ENCODE peak calls at places on chromosomes 2 and 18, in six cellular contexts. K is NB4, O is BJ, A is cardiac fibroblast, P is BE2C, U is K562. G is an unnamed sample.

GRCh38 chr18:57435851-57436192 is 648 bp downstream of the ONECUT2 start:
- DNase-seq in K (no peak), O (no peak), A (no peak), P (no peak), U (no peak), G (no peak)

GRCh38 chr2:219627105-219628100 is at the start of gene SLC4A3:
- DNase-seq in K (no peak), O (no peak), A (peak; percentile 46), P (peak; percentile 54), U (peak; percentile 80), G (peak; percentile 36)

GRCh38 chr2:181574321-181574720 is 82.6 kb downstream of the CERKL start:
- DNase-seq in K (no peak), O (no peak), A (no peak), P (no peak), U (no peak), G (no peak)

GRCh38 chr2:236843604-236844003 is 242.1 kb upstream of the COPS8 start:
- DNase-seq in K (no peak), O (no peak), A (no peak), P (no peak), U (no peak), G (no peak)

GRCh38 chr2:234998404-234999211 is 46.8 kb downstream of the SH3BP4 start:
- DNase-seq in K (no peak), O (no peak), A (peak; percentile 29), P (peak; percentile 32), U (no peak), G (no peak)

GRCh38 chr2:33421820-33422219 is 54.6 kb upstream of the RASGRP3 start:
- DNase-seq in K (no peak), O (no peak), A (no peak), P (no peak), U (no peak), G (no peak)

GRCh38 chr2:64654063-64654811 is 524 bp upstream of the SERTAD2 start:
- DNase-seq in K (peak; percentile 90), O (peak; percentile 26), A (peak; percentile 88), P (peak; percentile 64), U (no peak), G (no peak)

GRCh38 chr18:9103488-9103887 is 989 bp downstream of the NDUFV2 start:
- DNase-seq in K (peak; percentile 21), O (no peak), A (peak; percentile 50), P (no peak), U (no peak), G (no peak)

GRCh38 chr2:174171686-174172445 is 76.5 kb downstream of the OLA1 start:
- DNase-seq in K (no peak), O (no peak), A (no peak), P (no peak), U (no peak), G (no peak)

GRCh38 chr2:143128681-143129580 is at the start of gene ARHGAP15:
- DNase-seq in K (peak; percentile 96), O (no peak), A (no peak), P (peak; percentile 9), U (no peak), G (no peak)

GRCh38 chr2:138727956-138728355 is 52.2 kb downstream of the NXPH2 start:
- DNase-seq in K (no peak), O (no peak), A (no peak), P (no peak), U (no peak), G (no peak)
- TF ChIP-seq CTCF in K (no peak), O (no peak), A (no peak), P (no peak), U (no peak), G (no peak)

GRCh38 chr18:71370095-71370494 is 1081.2 kb downstream of the SOCS6 start:
- DNase-seq in K (no peak), O (no peak), A (no peak), P (no peak), U (no peak), G (no peak)

GRCh38 chr18:71371951-71372605 is 1083.2 kb downstream of the SOCS6 start:
- DNase-seq in K (peak; percentile 8), O (no peak), A (no peak), P (peak; percentile 34), U (no peak), G (no peak)

DNA sequence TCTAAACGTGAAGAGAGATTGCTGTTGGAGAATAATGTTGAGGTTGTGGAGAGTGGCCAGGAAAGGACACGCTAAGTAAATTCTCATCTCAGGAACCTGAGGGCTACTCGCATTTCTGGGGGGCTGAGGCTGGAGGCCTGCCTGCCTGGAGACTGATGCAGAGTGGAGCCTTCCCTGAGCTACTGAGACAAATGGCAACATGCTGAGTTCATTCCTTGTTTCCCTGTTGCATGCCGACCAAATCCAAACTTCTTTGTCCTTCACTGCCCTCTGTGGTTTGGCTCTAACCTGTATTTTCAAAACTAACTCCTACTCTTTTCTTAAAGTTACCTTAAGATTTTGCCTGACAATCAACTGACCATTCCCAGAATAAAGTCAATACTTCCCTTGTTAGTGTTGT is 1085.4 kb downstream of the SOCS6 start:
- DNase-seq in K (no peak), O (no peak), A (no peak), P (no peak), U (no peak), G (no peak)
- TF ChIP-seq CTCF in K (no peak), O (no peak), A (no peak), P (no peak), U (no peak), G (no peak)

GRCh38 chr2:147916723-147917122 is 71.9 kb downstream of the ACVR2A start:
- DNase-seq in K (no peak), O (no peak), A (no peak), P (no peak), U (no peak), G (no peak)
- TF ChIP-seq CTCF in K (no peak), O (no peak), A (no peak), P (no peak), U (no peak), G (no peak)

DNA sequence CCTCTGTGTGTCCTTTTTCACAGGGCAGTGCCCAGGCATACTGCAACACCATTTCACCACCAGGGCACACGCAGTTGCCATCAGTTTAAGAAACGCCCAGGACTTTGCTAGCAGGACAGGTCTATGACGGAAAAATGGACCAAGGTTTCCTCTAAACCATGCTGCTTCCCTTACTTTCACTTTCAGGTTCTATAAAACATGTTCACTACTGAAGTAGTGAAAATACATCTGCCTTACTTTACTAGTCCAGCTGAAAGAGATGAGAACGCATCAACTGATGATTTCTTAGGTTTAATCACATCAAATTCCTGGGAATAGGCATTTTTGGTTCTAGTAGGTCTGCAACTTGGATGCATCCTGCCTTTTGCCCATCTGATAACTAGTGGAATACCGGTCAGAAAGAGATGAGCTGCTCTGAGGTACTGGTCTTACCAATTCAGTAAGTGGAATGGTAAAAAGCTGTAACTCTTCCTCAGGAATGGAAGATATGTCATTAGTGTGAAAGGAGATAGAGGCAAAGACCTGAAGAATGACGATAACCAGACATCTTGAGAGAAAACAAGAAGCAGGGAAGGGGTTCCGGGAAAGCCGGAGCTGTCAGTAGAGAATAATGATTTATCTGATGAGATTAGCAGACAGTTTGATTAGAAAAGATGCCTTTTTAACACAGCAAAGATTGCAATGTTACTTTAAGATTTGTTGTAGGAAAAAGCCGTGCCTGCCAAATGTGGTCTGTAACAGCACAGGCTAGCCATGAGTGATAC is 110.3 kb downstream of the TCF4 start:
- DNase-seq in K (peak; percentile 30), O (no peak), A (peak; percentile 72), P (peak; percentile 18), U (no peak), G (no peak)
- TF ChIP-seq CTCF in K (no peak), O (peak; percentile 12), A (peak; percentile 27), P (peak; percentile 24), U (no peak), G (no peak)

GRCh38 chr2:9118383-9118960 is 88.1 kb upstream of the ASAP2 start:
- DNase-seq in K (peak; percentile 77), O (no peak), A (no peak), P (no peak), U (no peak), G (no peak)
- TF ChIP-seq CTCF in K (no peak), O (no peak), A (no peak), P (no peak), U (no peak), G (no peak)

GRCh38 chr18:6729247-6730091 is at the start of gene ARHGAP28:
- DNase-seq in K (no peak), O (peak; percentile 77), A (peak; percentile 98), P (peak; percentile 82), U (peak; percentile 91), G (peak; percentile 84)
- TF ChIP-seq CTCF in K (no peak), O (peak; percentile 28), A (no peak), P (peak; percentile 21), U (peak; percentile 74), G (peak; percentile 59)

GRCh38 chr18:4246374-4246773 is 208.7 kb downstream of the DLGAP1 start:
- DNase-seq in K (no peak), O (no peak), A (no peak), P (no peak), U (no peak), G (no peak)
- TF ChIP-seq CTCF in K (no peak), O (no peak), A (no peak), P (no peak), U (no peak), G (no peak)

GRCh38 chr2:85772019-85772745 is 18.4 kb downstream of the ATOH8 start:
- DNase-seq in K (no peak), O (peak; percentile 99), A (peak; percentile 100), P (peak; percentile 96), U (no peak), G (no peak)
- TF ChIP-seq CTCF in K (no peak), O (peak; percentile 32), A (peak; percentile 10), P (peak; percentile 20), U (no peak), G (no peak)

G was measured in progenitor cell of endocrine pancreas.